ENCODE peak calls at places on chromosomes 16 and 17, in nine cellular contexts. E is caudate nucleus, W is RPMI7951, M is anterior cingulate cortex, J is stomach, V is NCI-H1105, U is OCI-LY7, C is GM12891, P is GM12865. Y is an unnamed sample.
A peak's percentile ranks its signal among the peaks of the same experiment; 100 is the strongest.

GRCh38 chr17:13518271-13519000 is 83.3 kb downstream of the HS3ST3A1 start:
- DNase-seq in M (no peak), W (peak; percentile 63), J (no peak), C (no peak), U (no peak), P (no peak), V (no peak), E (no peak), Y (no peak)

GRCh38 chr17:68697850-68698313 is 96.7 kb upstream of the FAM20A start:
- DNase-seq in E (no peak), V (no peak), P (no peak), C (no peak), J (peak; percentile 31), M (no peak), W (no peak), U (no peak), Y (no peak)

GRCh38 chr16:50584033-50584722 is 36.0 kb downstream of the NKD1 start:
- DNase-seq in U (no peak), J (no peak), C (no peak), M (no peak), V (no peak), E (no peak), P (peak; percentile 56), W (no peak), Y (no peak)

GRCh38 chr16:1125471-1125870 is 27.4 kb upstream of the CACNA1H start:
- DNase-seq in V (no peak), M (no peak), U (no peak), E (peak; percentile 84), C (peak; percentile 63), W (no peak), J (peak; percentile 30), P (no peak), Y (no peak)

GRCh38 chr17:9183297-9183696 is 162.0 kb downstream of the NTN1 start:
- DNase-seq in W (no peak), P (peak; percentile 30), V (no peak), J (no peak), M (no peak), U (no peak), C (no peak), E (no peak), Y (no peak)

GRCh38 chr17:81651692-81652091 is 4.7 kb downstream of the PDE6G start:
- DNase-seq in C (no peak), W (peak; percentile 87), U (no peak), J (no peak), M (no peak), P (no peak), V (no peak), E (no peak), Y (no peak)

GRCh38 chr16:81830845-81831600 is 51.9 kb downstream of the PLCG2 start:
- DNase-seq in C (no peak), J (no peak), V (no peak), P (peak; percentile 46), U (no peak), W (no peak), M (no peak), E (no peak), Y (no peak)

GRCh38 chr16:57985204-57986121 is 14.5 kb upstream of the CNGB1 start:
- DNase-seq in J (no peak), E (peak; percentile 7), C (no peak), W (no peak), U (no peak), V (no peak), P (no peak), M (no peak), Y (peak; percentile 58)

GRCh38 chr17:78120971-78121800 is 7.4 kb downstream of the TMC6 start:
- DNase-seq in V (no peak), U (peak; percentile 53), W (no peak), E (no peak), C (no peak), J (no peak), M (no peak), P (peak; percentile 60), Y (no peak)

GRCh38 chr17:46795379-46795952 is 23.0 kb downstream of the WNT3 start:
- DNase-seq in M (no peak), W (peak; percentile 69), J (no peak), E (no peak), C (no peak), P (no peak), V (no peak), U (no peak), Y (no peak)

GRCh38 chr16:48353565-48354163 is 31.5 kb downstream of the SIAH1 start:
- DNase-seq in C (peak; percentile 41), E (peak; percentile 48), W (peak; percentile 67), M (no peak), P (peak; percentile 80), J (peak; percentile 63), U (peak; percentile 80), V (peak; percentile 49), Y (peak; percentile 85)

GRCh38 chr17:42277342-42277712 is 1.1 kb upstream of the STAT5B start:
- DNase-seq in M (no peak), U (no peak), V (no peak), W (no peak), J (no peak), E (no peak), C (no peak), P (no peak), Y (no peak)

GRCh38 chr16:48365030-48365600 is 20.1 kb downstream of the SIAH1 start:
- DNase-seq in V (no peak), P (no peak), W (no peak), E (no peak), U (no peak), M (no peak), J (no peak), C (no peak), Y (no peak)

GRCh38 chr16:30179195-30179594 is 4.2 kb upstream of the CORO1A start:
- DNase-seq in P (no peak), J (no peak), C (no peak), E (no peak), U (no peak), W (no peak), M (no peak), V (no peak), Y (no peak)

GRCh38 chr16:50428742-50429141 is 60.0 kb upstream of the BRD7 start:
- DNase-seq in C (no peak), W (no peak), V (no peak), J (no peak), P (no peak), M (no peak), U (no peak), E (no peak), Y (no peak)

GRCh38 chr17:77352441-77352840 is 211.7 kb downstream of the SEC14L1 start:
- DNase-seq in P (no peak), M (no peak), U (no peak), E (no peak), W (no peak), V (no peak), J (peak; percentile 14), C (no peak), Y (no peak)

GRCh38 chr17:58320163-58320558 is 8.4 kb downstream of the TSPOAP1 start:
- DNase-seq in W (no peak), J (no peak), P (no peak), U (no peak), E (no peak), V (no peak), M (no peak), C (no peak), Y (no peak)